ENCODE peak calls at places on chromosomes 2 and 18, in four cellular contexts. A is prostate gland, I is spleen, W is HCT116. Z is an unnamed sample.

GRCh38 chr2:176128172-176129012 is 1.1 kb upstream of the HOXD8 start:
- DNase-seq in A (no peak), I (peak), W (no peak), Z (no peak)

GRCh38 chr2:46490521-46491141 is 11.3 kb downstream of the TMEM247 start:
- DNase-seq in A (no peak), I (peak), W (no peak), Z (no peak)

GRCh38 chr2:55989405-55989804 is 65.8 kb upstream of the EFEMP1 start:
- DNase-seq in A (no peak), I (no peak), W (no peak), Z (no peak)

GRCh38 chr2:10405441-10405840 is 42.7 kb downstream of the ODC1 start:
- DNase-seq in A (peak), I (no peak), W (no peak), Z (peak)

GRCh38 chr2:43169987-43170732 is 56.2 kb downstream of the ZFP36L2 start:
- DNase-seq in A (no peak), I (peak), W (no peak), Z (no peak)

GRCh38 chr18:49399003-49399402 is 61.4 kb downstream of the DYM start:
- DNase-seq in A (no peak), I (no peak), W (no peak), Z (no peak)

GRCh38 chr2:231482806-231483391 is 18.6 kb upstream of the NCL start:
- DNase-seq in A (peak), I (peak), W (no peak), Z (peak)

GRCh38 chr2:101704046-101704466 is 6.5 kb downstream of the MAP4K4 start:
- DNase-seq in A (no peak), I (no peak), W (no peak), Z (peak)

GRCh38 chr2:3487931-3488554 is 31.3 kb downstream of the ADI1 start:
- DNase-seq in A (no peak), I (peak), W (no peak), Z (no peak)

GRCh38 chr2:145169285-145169684 is 649.4 kb upstream of the ZEB2 start:
- DNase-seq in A (no peak), I (no peak), W (no peak), Z (no peak)

GRCh38 chr2:140895378-140895777 is 1235.4 kb downstream of the LRP1B start:
- DNase-seq in A (no peak), I (no peak), W (no peak), Z (no peak)

GRCh38 chr2:64863097-64863820 is 125.9 kb upstream of the SLC1A4 start:
- DNase-seq in A (no peak), I (no peak), W (no peak), Z (no peak)

GRCh38 chr2:144458536-144458935 is 61.4 kb downstream of the ZEB2 start:
- DNase-seq in A (no peak), I (no peak), W (no peak), Z (no peak)

GRCh38 chr18:46466236-46467160 is 190.5 kb downstream of the LOXHD1 start:
- DNase-seq in A (no peak), I (peak), W (no peak), Z (no peak)

GRCh38 chr2:218644721-218645120 is 14.7 kb downstream of the ZNF142 start:
- DNase-seq in A (no peak), I (no peak), W (no peak), Z (no peak)

GRCh38 chr18:55322176-55322735 is 265.7 kb downstream of the TCF4 start:
- DNase-seq in A (peak), I (peak), W (no peak), Z (peak)

GRCh38 chr18:46321954-46322353 is 217.8 kb downstream of the HAUS1 start:
- DNase-seq in A (no peak), I (no peak), W (no peak), Z (no peak)

GRCh38 chr18:73933666-73934065 is 214.0 kb downstream of the FBXO15 start:
- DNase-seq in A (no peak), I (no peak), W (no peak), Z (no peak)

GRCh38 chr2:205763708-205764501 is 81.6 kb downstream of the NRP2 start:
- DNase-seq in A (no peak), I (no peak), W (no peak), Z (no peak)

GRCh38 chr2:26692814-26693286 is 328 bp downstream of the KCNK3 start:
- DNase-seq in A (no peak), I (no peak), W (no peak), Z (no peak)

GRCh38 chr2:28269019-28269784 is 123.5 kb upstream of the FOSL2 start:
- DNase-seq in A (peak), I (no peak), W (peak), Z (no peak)

GRCh38 chr2:217890445-217890844 is 112.3 kb downstream of the TNS1 start:
- DNase-seq in A (no peak), I (no peak), W (no peak), Z (no peak)

GRCh38 chr18:63427566-63427965 is 5.3 kb upstream of the VPS4B start:
- DNase-seq in A (no peak), I (no peak), W (peak), Z (no peak)

GRCh38 chr2:158125756-158126498 is 24.3 kb downstream of the UPP2 start:
- DNase-seq in A (no peak), I (no peak), W (no peak), Z (no peak)

GRCh38 chr18:51066273-51066672 is 36.3 kb downstream of the SMAD4 start:
- DNase-seq in A (no peak), I (no peak), W (no peak), Z (no peak)

GRCh38 chr18:43277164-43277600 is at the start of gene SYT4:
- DNase-seq in A (peak), I (peak), W (no peak), Z (no peak)

GRCh38 chr2:172288603-172289002 is 138.8 kb upstream of the ITGA6 start:
- DNase-seq in A (no peak), I (no peak), W (peak), Z (no peak)

GRCh38 chr2:46716806-46717732 is 198.5 kb downstream of the MCFD2 start:
- DNase-seq in A (no peak), I (no peak), W (no peak), Z (no peak)

GRCh38 chr2:139142252-139142651 is 362.1 kb upstream of the NXPH2 start:
- DNase-seq in A (no peak), I (no peak), W (peak), Z (no peak)

GRCh38 chr2:189236066-189236465 is 56.5 kb upstream of the COL5A2 start:
- DNase-seq in A (no peak), I (no peak), W (no peak), Z (no peak)

GRCh38 chr2:216109962-216110614 is 940 bp downstream of the XRCC5 start:
- DNase-seq in A (no peak), I (no peak), W (peak), Z (no peak)

GRCh38 chr2:216108310-216108966 is 710 bp upstream of the XRCC5 start:
- DNase-seq in A (no peak), I (no peak), W (no peak), Z (no peak)

GRCh38 chr2:216108967-216109921 is at the start of gene XRCC5:
- DNase-seq in A (peak), I (peak), W (peak), Z (peak)

GRCh38 chr2:216111122-216111521 is 2.0 kb downstream of the XRCC5 start:
- DNase-seq in A (no peak), I (no peak), W (no peak), Z (no peak)

GRCh38 chr2:216110620-216111019 is 1.5 kb downstream of the XRCC5 start:
- DNase-seq in A (no peak), I (no peak), W (no peak), Z (no peak)
- H3K4me3 ChIP-seq in A (peak), I (peak), W (peak), Z (no peak)

GRCh38 chr2:133579295-133579694 is 11.0 kb upstream of the NCKAP5 start:
- DNase-seq in A (peak), I (no peak), W (no peak), Z (no peak)
- TF ChIP-seq POLR2AphosphoS5 in A (peak), I (no peak), W (no peak), Z (no peak)

GRCh38 chr2:128534688-128535392 is 216.2 kb upstream of the HS6ST1 start:
- DNase-seq in A (no peak), I (no peak), W (no peak), Z (no peak)

GRCh38 chr2:128530025-128530573 is 211.4 kb upstream of the HS6ST1 start:
- DNase-seq in A (no peak), I (no peak), W (no peak), Z (no peak)

GRCh38 chr2:128533101-128533500 is 214.4 kb upstream of the HS6ST1 start:
- DNase-seq in A (no peak), I (no peak), W (no peak), Z (no peak)

GRCh38 chr2:128528133-128528532 is 209.5 kb upstream of the HS6ST1 start:
- DNase-seq in A (no peak), I (no peak), W (no peak), Z (no peak)

GRCh38 chr2:128531856-128532255 is 213.2 kb upstream of the HS6ST1 start:
- DNase-seq in A (no peak), I (no peak), W (no peak), Z (no peak)
- TF ChIP-seq CTCF in A (no peak), I (peak), W (peak), Z (no peak)

DNA sequence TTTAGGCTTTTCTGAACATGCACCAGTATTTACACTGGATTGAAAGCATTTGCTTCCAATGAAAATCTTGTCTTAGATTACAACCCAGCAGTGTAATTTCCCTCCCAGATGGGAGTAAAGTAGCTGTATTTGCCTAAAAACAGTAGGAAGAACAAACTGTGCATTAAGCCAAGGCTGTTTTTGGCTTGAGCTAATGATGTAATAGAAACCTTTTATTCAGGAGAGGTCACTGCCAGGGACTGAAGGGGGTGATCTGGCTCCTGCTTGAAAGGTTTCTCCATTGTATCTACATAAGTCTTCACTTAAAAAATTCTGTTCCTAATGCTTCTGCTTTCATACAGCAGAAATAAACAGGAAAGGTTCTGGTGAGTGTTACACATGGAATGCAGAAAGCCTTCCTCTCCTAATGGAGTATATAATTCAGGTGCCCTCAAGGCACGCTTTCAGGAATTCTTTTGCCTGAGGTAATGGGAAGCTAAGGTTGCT is 74.4 kb downstream of the MEIS1 start:
- DNase-seq in A (no peak), I (no peak), W (no peak), Z (no peak)
- H3K4me3 ChIP-seq in A (no peak), I (no peak), W (no peak), Z (no peak)

DNA sequence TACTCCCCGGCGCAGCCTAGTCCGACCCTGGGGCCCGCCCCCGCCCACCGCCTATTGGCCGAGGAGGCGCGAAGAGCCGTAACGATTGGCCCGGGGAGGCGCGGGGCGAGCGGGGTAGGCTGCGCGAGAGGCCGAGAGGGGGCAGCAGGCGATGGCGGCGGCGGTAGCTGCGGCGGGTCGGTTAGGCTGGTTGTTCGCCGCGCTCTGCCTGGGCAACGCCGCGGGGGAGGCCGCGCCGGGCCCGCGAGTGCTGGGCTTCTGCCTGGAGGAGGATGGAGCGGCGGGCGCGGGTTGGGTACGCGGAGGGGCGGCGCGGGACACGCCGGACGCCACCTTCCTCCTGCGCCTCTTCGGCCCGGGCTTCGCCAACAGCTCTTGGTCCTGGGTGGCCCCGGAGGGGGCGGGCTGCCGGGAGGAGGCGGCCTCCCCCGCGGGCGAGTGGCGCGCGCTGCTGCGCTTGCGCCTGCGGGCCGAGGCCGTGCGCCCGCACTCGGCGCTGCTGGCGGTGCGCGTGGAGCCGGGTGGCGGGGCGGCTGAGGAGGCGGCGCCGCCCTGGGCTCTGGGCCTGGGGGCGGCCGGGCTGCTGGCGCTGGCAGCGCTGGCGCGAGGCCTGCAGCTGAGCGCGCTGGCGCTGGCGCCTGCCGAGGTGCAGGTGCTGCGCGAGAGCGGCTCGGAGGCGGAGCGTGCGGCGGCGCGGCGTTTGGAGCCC is at the start of gene CNNM3:
- DNase-seq in A (peak), I (peak), W (peak), Z (peak)
- TF ChIP-seq POLR2AphosphoS5 in A (peak), I (peak), W (peak), Z (peak)

DNA sequence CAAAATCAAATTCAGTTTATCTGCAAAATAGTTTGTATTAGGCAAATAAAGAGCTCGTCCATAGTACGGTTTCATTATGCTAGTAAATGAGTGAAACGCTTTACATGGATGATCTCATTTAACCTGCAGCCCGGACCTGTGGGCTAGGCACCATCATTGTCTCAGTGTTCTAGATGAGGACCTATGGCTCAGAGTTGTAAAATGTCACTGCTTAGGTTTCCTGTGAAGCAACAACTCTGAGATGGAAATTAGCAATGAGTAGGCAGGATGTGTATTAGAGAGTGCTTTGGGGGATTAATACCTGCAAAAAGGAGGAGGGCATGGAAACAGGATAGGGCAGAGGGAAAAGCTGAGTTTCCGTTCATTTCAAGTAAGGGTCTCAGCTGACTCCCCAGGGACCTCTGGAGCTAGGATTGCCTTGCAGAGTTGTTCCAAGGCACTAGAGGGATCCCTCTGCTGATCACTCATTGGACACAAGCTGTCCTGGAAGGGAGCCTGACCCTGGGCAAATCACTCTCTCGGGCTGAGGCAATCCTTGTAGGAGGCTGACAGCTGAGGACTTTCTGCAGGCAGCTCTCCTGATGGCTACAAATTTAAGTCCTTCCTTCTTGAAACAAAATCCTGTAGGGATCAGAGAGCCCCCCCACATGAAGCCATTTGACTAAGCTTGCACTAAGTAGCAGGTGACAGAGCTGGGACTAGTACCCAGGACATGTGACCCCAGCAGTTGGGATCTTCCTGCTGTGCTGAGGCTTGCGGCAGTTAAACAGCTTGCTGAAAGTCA is 58.8 kb upstream of the SIX2 start:
- DNase-seq in A (no peak), I (no peak), W (no peak), Z (no peak)
- TF ChIP-seq CTCF in A (no peak), I (no peak), W (no peak), Z (no peak)

GRCh38 chr2:241545113-241545512 is 13.4 kb upstream of the BOK start:
- DNase-seq in A (no peak), I (peak), W (no peak), Z (no peak)
- H3K4me3 ChIP-seq in A (no peak), I (no peak), W (no peak), Z (no peak)

GRCh38 chr2:20209373-20210109 is 15.4 kb downstream of the SDC1 start:
- DNase-seq in A (peak), I (no peak), W (no peak), Z (no peak)
- TF ChIP-seq POLR2AphosphoS5 in A (peak), I (no peak), W (no peak), Z (no peak)

DNA sequence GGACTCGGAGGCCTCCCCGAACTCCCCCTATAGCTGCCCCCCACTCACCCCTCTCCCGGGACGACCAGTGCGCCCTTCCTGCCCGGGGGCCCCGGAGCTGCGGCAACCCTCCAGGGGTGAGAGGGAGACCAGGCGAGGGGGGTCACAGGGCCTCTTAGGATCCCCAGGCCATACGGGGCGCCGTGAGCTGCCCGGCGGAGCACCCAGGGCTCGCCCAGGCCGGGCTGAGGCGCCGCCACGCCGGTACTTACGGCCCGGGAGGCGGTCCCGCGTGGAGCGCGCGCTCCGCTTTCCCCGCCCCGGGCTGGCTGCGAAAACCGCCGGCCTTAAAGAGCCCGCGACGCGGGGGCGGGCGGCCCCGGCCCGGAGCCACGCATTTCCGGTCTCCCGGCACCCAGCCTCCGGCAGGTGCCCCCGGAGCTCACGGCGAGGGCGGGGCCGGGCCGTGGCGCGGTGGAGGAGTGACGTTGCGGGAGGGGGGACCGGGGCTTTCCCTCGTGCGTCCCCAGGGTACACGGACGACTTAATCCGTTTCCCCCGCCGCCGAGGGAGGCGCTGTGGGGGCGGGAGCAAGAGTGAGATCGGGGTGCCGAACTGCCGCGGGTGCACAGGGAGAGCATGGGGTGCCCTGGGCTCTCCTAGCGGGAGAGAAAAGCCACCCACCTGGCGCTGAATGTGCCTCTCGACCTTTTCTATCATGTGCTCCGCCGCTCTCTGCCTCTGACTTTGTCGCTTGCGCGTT is at the start of gene METTL21A:
- DNase-seq in A (peak), I (peak), W (peak), Z (peak)
- TF ChIP-seq CTCF in A (peak), I (peak), W (no peak), Z (peak)

Z was measured in breast epithelium.